ENCODE peak calls at places on chromosome 21, in five cellular contexts. B is kidney epithelial cell; F is stimulated activated naive CD8-positive, alpha-beta T cell treated with anti-CD3 and anti-CD28 coated beads, Interleukin-15, Interleukin-2, amounts not matched to agents 100 U/mL and 50 U/mL, for 24 hours; M is activated T-cell treated with anti-CD3 and anti-CD28 coated beads, Interleukin-2, amount 50 U/mL, for 4 hours; S is G401. X is an unnamed sample.

GRCh38 chr21:21165063-21165645 is 166.9 kb downstream of the NCAM2 start:
- DNase-seq in B (peak; percentile 4), F (no peak), M (no peak), S (no peak), X (no peak)

GRCh38 chr21:39650306-39650705 is 37.6 kb downstream of the B3GALT5 start:
- DNase-seq in B (no peak), F (no peak), M (no peak), S (no peak), X (no peak)

GRCh38 chr21:34890724-34891609 is 158.1 kb downstream of the RUNX1 start:
- DNase-seq in B (no peak), F (peak; percentile 31), M (no peak), S (no peak), X (no peak)

GRCh38 chr21:40300300-40300699 is 433.1 kb downstream of the PCP4 start:
- DNase-seq in B (no peak), F (no peak), M (no peak), S (no peak), X (no peak)

GRCh38 chr21:31945576-31945975 is 72.8 kb downstream of the HUNK start:
- DNase-seq in B (no peak), F (no peak), M (no peak), S (no peak), X (no peak)

GRCh38 chr21:45318556-45319341 is 31.1 kb upstream of the POFUT2 start:
- DNase-seq in B (no peak), F (no peak), M (no peak), S (no peak), X (no peak)

GRCh38 chr21:36125513-36126121 is 9.3 kb upstream of the CBR3 start:
- DNase-seq in B (no peak), F (peak; percentile 64), M (peak; percentile 42), S (peak; percentile 73), X (no peak)

GRCh38 chr21:15436031-15436430 is 293.8 kb upstream of the USP25 start:
- DNase-seq in B (no peak), F (no peak), M (no peak), S (no peak), X (no peak)

GRCh38 chr21:37484535-37485474 is 118.2 kb downstream of the DYRK1A start:
- DNase-seq in B (no peak), F (no peak), M (no peak), S (peak; percentile 37), X (no peak)

GRCh38 chr21:18772404-18772803 is 368.8 kb upstream of the TMPRSS15 start:
- DNase-seq in B (peak; percentile 31), F (no peak), M (no peak), S (no peak), X (no peak)

GRCh38 chr21:44286716-44287632 is 1.3 kb downstream of the AIRE start:
- DNase-seq in B (no peak), F (no peak), M (no peak), S (no peak), X (no peak)

GRCh38 chr21:39087238-39087975 is 95.8 kb downstream of the PSMG1 start:
- DNase-seq in B (no peak), F (no peak), M (no peak), S (no peak), X (no peak)

GRCh38 chr21:44785620-44786344 is 15.8 kb downstream of the UBE2G2 start:
- DNase-seq in B (no peak), F (no peak), M (no peak), S (no peak), X (no peak)

GRCh38 chr21:46065993-46066842 is 31.7 kb upstream of the COL6A2 start:
- DNase-seq in B (no peak), F (no peak), M (no peak), S (no peak), X (no peak)

GRCh38 chr21:45698493-45698947 is 55.0 kb downstream of the PCBP3 start:
- DNase-seq in B (no peak), F (no peak), M (no peak), S (peak; percentile 91), X (peak; percentile 52)

GRCh38 chr21:16709866-16710550 is 802.8 kb upstream of the CXADR start:
- DNase-seq in B (no peak), F (no peak), M (no peak), S (no peak), X (no peak)

GRCh38 chr21:44816761-44817505 is 929 bp downstream of the SUMO3 start:
- DNase-seq in B (no peak), F (no peak), M (no peak), S (no peak), X (no peak)

GRCh38 chr21:42310411-42311001 is 4.7 kb downstream of the TFF3 start:
- DNase-seq in B (no peak), F (no peak), M (no peak), S (no peak), X (no peak)

GRCh38 chr21:44549525-44550211 is 1.6 kb downstream of the KRTAP10-2 start:
- DNase-seq in B (no peak), F (no peak), M (no peak), S (no peak), X (no peak)

GRCh38 chr21:34047835-34048234 is 25.5 kb upstream of the MRPS6 start:
- DNase-seq in B (no peak), F (no peak), M (no peak), S (no peak), X (no peak)

GRCh38 chr21:44532712-44533111 is 7.3 kb downstream of the KRTAP10-1 start:
- DNase-seq in B (no peak), F (no peak), M (no peak), S (no peak), X (no peak)

GRCh38 chr21:43331962-43332458 is 94.9 kb downstream of the SIK1 start:
- DNase-seq in B (no peak), F (no peak), M (no peak), S (peak; percentile 36), X (no peak)

GRCh38 chr21:31158789-31159581 is 120.7 kb upstream of the KRTAP19-8 start:
- DNase-seq in B (no peak), F (no peak), M (no peak), S (no peak), X (no peak)

GRCh38 chr21:35102488-35103407 is 53.6 kb upstream of the RUNX1 start:
- DNase-seq in B (no peak), F (peak; percentile 32), M (peak; percentile 27), S (no peak), X (no peak)

GRCh38 chr21:41536076-41536826 is 28.3 kb upstream of the TMPRSS2 start:
- DNase-seq in B (no peak), F (no peak), M (no peak), S (no peak), X (no peak)

GRCh38 chr21:36768496-36768895 is 69.6 kb downstream of the SIM2 start:
- DNase-seq in B (no peak), F (no peak), M (no peak), S (peak; percentile 20), X (no peak)

GRCh38 chr21:25385912-25386474 is 221.3 kb downstream of the MRPL39 start:
- DNase-seq in B (peak; percentile 28), F (no peak), M (no peak), S (peak; percentile 70), X (no peak)

GRCh38 chr21:28684351-28684750 is 308.3 kb downstream of the LTN1 start:
- DNase-seq in B (no peak), F (no peak), M (no peak), S (no peak), X (no peak)